ENCODE peak calls at places on chromosomes 6 and 20, in six cellular contexts. K, M, W, R, O and Y are unnamed samples. For H3K4me1 and H3K79me2, the result is how much of the 10 kb centered on the place peaks cover.

GRCh38 chr20:1415667-1416468 is 23.0 kb upstream of the FKBP1A start:
- DNase-seq in K (peak), M (no peak), W (peak), R (no peak), O (peak), Y (no peak)

GRCh38 chr6:138882369-138883017 is 86.6 kb downstream of the ECT2L start:
- DNase-seq in K (no peak), M (no peak), W (no peak), R (no peak), O (no peak), Y (no peak)

GRCh38 chr6:24940311-24940917 is 4.7 kb upstream of the RIPOR2 start:
- DNase-seq in K (no peak), M (no peak), W (no peak), R (no peak), O (no peak), Y (no peak)

GRCh38 chr6:22694092-22694724 is 124.8 kb downstream of the HDGFL1 start:
- DNase-seq in K (no peak), M (no peak), W (no peak), R (no peak), O (no peak), Y (no peak)

GRCh38 chr6:32609731-32610640 is 20.3 kb upstream of the HLA-DRB1 start:
- DNase-seq in K (peak), M (peak), W (peak), R (peak), O (peak), Y (peak)

GRCh38 chr6:4603291-4603690 is 172.9 kb upstream of the CDYL start:
- DNase-seq in K (peak), M (no peak), W (peak), R (no peak), O (peak), Y (no peak)

GRCh38 chr6:43979525-43979924 is 147.7 kb downstream of the MRPL14 start:
- DNase-seq in K (no peak), M (no peak), W (no peak), R (no peak), O (no peak), Y (no peak)

GRCh38 chr6:21871831-21872230 is 278.3 kb downstream of the SOX4 start:
- DNase-seq in K (no peak), M (peak), W (no peak), R (no peak), O (no peak), Y (no peak)

GRCh38 chr6:105771313-105771970 is 314.7 kb upstream of the PRDM1 start:
- DNase-seq in K (peak), M (no peak), W (peak), R (no peak), O (no peak), Y (no peak)

GRCh38 chr20:52943185-52943841 is 28.8 kb upstream of the TSHZ2 start:
- DNase-seq in K (peak), M (no peak), W (peak), R (no peak), O (no peak), Y (no peak)

GRCh38 chr6:96849615-96850014 is 12.3 kb upstream of the GPR63 start:
- DNase-seq in K (no peak), M (no peak), W (no peak), R (no peak), O (no peak), Y (no peak)

GRCh38 chr6:132188865-132189264 is 212.4 kb downstream of the MOXD1 start:
- DNase-seq in K (peak), M (no peak), W (peak), R (no peak), O (peak), Y (no peak)

GRCh38 chr6:33453361-33454008 is 891 bp upstream of the ZBTB9 start:
- DNase-seq in K (peak), M (no peak), W (peak), R (no peak), O (no peak), Y (no peak)

GRCh38 chr6:61809004-61809595 is 476.9 kb downstream of the KHDRBS2 start:
- DNase-seq in K (no peak), M (peak), W (peak), R (peak), O (no peak), Y (peak)

GRCh38 chr20:33716498-33716897 is 3.6 kb downstream of the PXMP4 start:
- DNase-seq in K (no peak), M (no peak), W (no peak), R (no peak), O (no peak), Y (no peak)

GRCh38 chr6:50762798-50763197 is 49.5 kb downstream of the TFAP2D start:
- DNase-seq in K (no peak), M (no peak), W (peak), R (no peak), O (no peak), Y (no peak)

GRCh38 chr20:57943291-57943690 is 233.5 kb upstream of the PMEPA1 start:
- DNase-seq in K (no peak), M (no peak), W (no peak), R (no peak), O (no peak), Y (no peak)

GRCh38 chr6:85997206-85997605 is 354.5 kb upstream of the SYNCRIP start:
- DNase-seq in K (no peak), M (no peak), W (no peak), R (peak), O (no peak), Y (no peak)

GRCh38 chr20:22502731-22503191 is 81.6 kb downstream of the FOXA2 start:
- DNase-seq in K (no peak), M (no peak), W (no peak), R (no peak), O (no peak), Y (peak)

GRCh38 chr20:46809961-46810360 is 84.7 kb upstream of the EYA2 start:
- DNase-seq in K (no peak), M (no peak), W (no peak), R (no peak), O (no peak), Y (no peak)

GRCh38 chr20:43744966-43745733 is 18.3 kb upstream of the GTSF1L start:
- DNase-seq in K (no peak), M (no peak), W (no peak), R (peak), O (no peak), Y (peak)

GRCh38 chr20:17617868-17618672 is 48.2 kb downstream of the DSTN start:
- DNase-seq in K (no peak), M (no peak), W (no peak), R (no peak), O (no peak), Y (no peak)

GRCh38 chr20:44217342-44218092 is 6.9 kb upstream of the OSER1 start:
- DNase-seq in K (peak), M (peak), W (peak), R (peak), O (peak), Y (peak)

DNA sequence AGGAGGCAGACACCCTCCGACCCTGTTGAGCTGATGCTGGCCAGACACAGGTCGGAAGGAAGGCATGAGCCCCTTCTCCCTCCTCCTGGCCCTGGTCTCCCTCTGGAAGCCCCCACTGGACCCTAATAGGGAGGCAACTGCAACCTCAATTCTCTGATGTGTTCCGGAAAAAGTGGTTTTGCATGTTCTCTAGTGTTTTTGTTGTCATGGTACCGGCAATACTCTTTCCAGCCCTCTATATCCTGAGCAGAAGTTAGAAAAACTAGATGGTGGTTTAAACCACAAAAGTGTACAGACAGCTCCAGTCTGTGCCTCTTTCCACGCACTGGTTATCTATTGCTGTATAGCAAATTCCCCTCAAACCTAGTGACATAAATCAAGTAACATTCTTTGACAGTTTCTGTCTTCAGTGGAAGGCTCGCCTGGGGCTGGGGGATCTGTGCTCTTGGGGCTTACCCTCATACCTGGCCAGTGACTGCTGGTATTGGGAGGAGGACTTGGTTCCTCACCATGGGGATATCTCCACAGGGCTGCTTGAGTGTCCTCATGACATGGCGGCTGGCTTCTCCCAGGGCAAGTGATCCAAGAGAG is 37.0 kb downstream of the SYTL3 start:
- DNase-seq in K (no peak), M (no peak), W (no peak), R (no peak), O (no peak), Y (no peak)
- H3K4me1 ChIP-seq in K (under half), M (under half), W (under half), R (under half), O (under half), Y (under half)

GRCh38 chr6:98946266-98946817 is 1.4 kb downstream of the FBXL4 start:
- DNase-seq in K (no peak), M (no peak), W (no peak), R (peak), O (no peak), Y (no peak)

GRCh38 chr6:98947411-98948292 is at the start of gene FBXL4:
- DNase-seq in K (peak), M (peak), W (peak), R (peak), O (peak), Y (peak)

GRCh38 chr6:98944598-98945011 is 3.1 kb downstream of the FBXL4 start:
- DNase-seq in K (peak), M (no peak), W (peak), R (no peak), O (no peak), Y (no peak)

GRCh38 chr6:98945311-98946005 is 2.3 kb downstream of the FBXL4 start:
- DNase-seq in K (no peak), M (no peak), W (no peak), R (peak), O (no peak), Y (no peak)

DNA sequence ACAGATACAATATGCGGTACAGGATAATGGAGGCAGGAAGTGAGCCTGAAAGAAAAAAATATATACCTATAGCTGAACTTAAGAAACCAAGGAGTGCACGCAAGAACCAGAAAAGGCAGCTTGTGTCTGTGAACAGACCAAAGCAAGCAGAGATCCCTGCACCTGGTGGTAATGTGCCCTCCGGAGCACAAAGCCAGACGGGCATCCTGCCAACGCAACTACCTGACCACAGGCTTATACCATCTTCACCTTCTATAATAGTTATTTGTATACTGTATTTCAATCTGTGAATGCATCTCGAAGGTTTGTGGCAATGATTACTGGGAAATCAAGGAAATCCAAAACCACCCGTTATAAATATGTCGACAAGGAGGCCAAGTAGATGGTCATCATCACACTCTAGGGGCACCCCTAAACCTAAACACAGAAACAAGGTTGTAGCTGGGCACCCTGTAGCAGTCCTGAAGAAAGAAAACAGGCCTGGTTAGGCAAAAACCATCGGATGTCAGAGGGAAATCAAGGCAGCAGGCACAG is 802 bp downstream of the FBXL4 start:
- DNase-seq in K (no peak), M (no peak), W (peak), R (peak), O (no peak), Y (peak)
- H3K79me2 ChIP-seq in K (half or more), M (under half), W (half or more), R (half or more), O (half or more), Y (half or more)

DNA sequence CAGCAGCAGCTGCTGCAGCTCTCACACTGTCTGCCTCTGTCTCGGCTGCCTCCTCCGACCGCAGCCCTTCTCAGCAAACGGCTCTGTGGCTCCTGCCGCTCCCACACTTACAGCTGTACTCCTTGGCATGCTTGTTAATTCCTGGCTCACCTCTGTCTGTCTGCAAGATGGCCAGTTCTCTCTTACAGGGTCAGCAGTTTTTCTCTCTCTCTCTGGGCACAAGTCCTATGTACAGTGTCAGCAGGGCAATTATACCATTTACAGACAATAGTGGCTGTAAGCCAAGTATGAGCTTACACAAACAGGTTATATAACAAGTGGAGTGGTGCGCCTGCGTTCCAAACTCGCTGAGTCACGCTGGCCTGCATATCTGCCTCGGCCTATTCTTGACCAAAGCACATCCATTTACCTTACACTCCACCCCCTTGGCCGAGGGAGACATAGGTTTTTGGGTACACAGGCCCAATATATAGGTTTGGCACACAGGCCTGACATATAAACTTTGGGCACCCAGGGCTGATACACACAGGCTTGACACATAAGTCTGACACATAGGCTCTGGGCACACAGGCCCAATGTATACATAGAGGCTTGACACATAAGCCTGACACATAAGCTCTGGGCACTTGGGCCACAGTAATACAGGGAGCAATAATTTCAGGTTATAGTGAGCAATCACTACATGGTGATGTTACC is 4.4 kb downstream of the ZKSCAN3 start:
- DNase-seq in K (peak), M (no peak), W (peak), R (peak), O (peak), Y (no peak)
- H3K4me1 ChIP-seq in K (under half), M (under half), W (under half), R (under half), O (under half), Y (under half)

DNA sequence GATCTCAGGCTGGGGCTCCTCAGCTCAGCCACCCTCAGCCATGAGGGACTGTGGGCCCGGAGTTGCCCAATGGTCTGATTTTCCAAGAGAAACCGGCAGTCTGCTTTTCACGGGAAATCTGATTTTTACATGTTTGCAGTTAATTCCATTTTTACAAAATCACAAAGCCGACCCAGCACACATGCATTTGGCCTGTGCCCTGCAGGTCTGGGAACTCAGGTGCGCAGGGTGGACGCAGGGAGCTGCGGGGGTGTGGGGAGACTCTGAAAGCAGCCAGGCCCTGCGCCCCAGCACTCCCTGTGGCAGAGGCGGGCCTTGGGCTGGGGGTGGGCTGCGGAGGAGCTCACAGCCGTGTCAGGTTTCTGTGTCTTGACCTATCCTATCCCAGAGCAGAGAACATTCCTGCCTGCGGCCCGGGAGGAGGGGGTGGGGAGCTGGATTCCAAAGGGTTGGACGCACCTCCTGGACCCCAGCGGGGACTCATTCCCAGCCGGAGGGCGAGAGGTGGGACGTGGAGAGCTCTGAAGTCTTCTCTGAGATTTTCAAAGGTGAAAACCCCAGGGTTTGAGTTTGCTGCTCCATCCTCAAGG is 60.6 kb downstream of the ADNP start:
- DNase-seq in K (peak), M (peak), W (no peak), R (no peak), O (no peak), Y (peak)
- H3K79me2 ChIP-seq in K (under half), M (under half), W (under half), R (under half), O (under half), Y (under half)

GRCh38 chr6:115898246-115898645 is 162.4 kb downstream of the FRK start:
- DNase-seq in K (no peak), M (no peak), W (peak), R (no peak), O (no peak), Y (no peak)
- H3K4me1 ChIP-seq in K (under half), M (under half), W (under half), R (under half), O (under half), Y (under half)

GRCh38 chr6:37877373-37878149 is 58.0 kb downstream of the ZFAND3 start:
- DNase-seq in K (no peak), M (no peak), W (peak), R (no peak), O (no peak), Y (no peak)

GRCh38 chr6:37872385-37872768 is 52.9 kb downstream of the ZFAND3 start:
- DNase-seq in K (no peak), M (no peak), W (no peak), R (no peak), O (no peak), Y (no peak)

GRCh38 chr6:37876843-37877242 is 57.3 kb downstream of the ZFAND3 start:
- DNase-seq in K (no peak), M (no peak), W (no peak), R (no peak), O (no peak), Y (no peak)

GRCh38 chr6:37875561-37876309 is 56.2 kb downstream of the ZFAND3 start:
- DNase-seq in K (no peak), M (no peak), W (no peak), R (no peak), O (no peak), Y (no peak)

DNA sequence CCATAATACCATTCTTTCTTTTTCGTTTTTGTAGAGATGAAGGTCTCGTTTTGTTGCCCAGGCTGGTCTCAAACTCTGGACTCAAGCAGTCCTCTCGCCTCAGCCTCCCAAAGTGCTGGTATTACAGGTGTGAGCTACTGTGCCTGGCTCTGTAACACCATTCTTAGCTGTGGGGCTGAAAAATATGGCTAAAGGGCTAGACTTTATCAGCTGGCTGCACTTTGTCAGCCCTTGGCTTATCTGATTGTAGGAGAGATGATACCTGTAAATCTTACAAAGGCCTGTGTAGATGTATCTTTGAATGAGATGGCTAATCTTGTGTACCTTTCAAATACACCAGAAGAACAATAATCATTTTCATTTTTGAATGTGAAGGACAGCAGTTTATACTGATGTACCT is 55.2 kb downstream of the ZFAND3 start:
- DNase-seq in K (no peak), M (no peak), W (no peak), R (no peak), O (no peak), Y (no peak)
- H3K79me2 ChIP-seq in K (half or more), M (half or more), W (half or more), R (under half), O (half or more), Y (half or more)

GRCh38 chr20:49568491-49569151 is 684 bp upstream of the PTGIS start:
- DNase-seq in K (peak), M (peak), W (peak), R (no peak), O (no peak), Y (peak)
- H3K4me1 ChIP-seq in K (under half), M (under half), W (under half), R (under half), O (under half), Y (under half)

GRCh38 chr6:38848760-38849159 is 133.6 kb downstream of the DNAH8 start:
- DNase-seq in K (no peak), M (no peak), W (no peak), R (no peak), O (no peak), Y (no peak)
- H3K79me2 ChIP-seq in K (under half), M (under half), W (under half), R (under half), O (under half), Y (under half)

DNA sequence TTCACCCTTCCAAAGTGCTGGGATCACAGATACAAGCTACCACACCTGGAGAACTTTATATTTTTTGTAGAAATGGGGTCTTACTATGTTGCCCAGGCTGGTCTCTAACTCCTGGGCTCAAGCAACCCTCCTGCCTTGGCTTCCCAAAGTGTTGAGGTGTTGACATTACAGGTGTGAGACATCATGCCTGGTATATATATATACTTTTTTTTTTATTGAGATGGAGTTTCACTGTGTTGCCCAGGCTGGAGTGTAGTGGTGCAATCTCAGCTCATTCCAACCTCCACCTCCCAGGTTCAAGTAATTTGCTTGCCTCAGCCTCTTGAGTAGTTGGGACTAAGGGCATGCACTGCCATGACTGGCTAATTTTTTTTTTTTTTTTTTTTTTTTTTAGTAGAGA is 5.4 kb downstream of the FKBP5 start:
- DNase-seq in K (no peak), M (no peak), W (no peak), R (no peak), O (no peak), Y (no peak)
- H3K4me1 ChIP-seq in K (under half), M (under half), W (under half), R (under half), O (under half), Y (under half)